ENCODE peak calls at places on chromosomes 16 and 17, in eight cellular contexts. O, N, U, A, B, M, E and X are unnamed samples.

GRCh38 chr17:46818319-46818928 is at the start of gene WNT3:
- DNase-seq in O (peak; percentile 38), N (no peak), U (no peak), A (peak; percentile 45), B (no peak), M (no peak), E (no peak), X (no peak)

GRCh38 chr17:59001158-59001814 is 105.4 kb downstream of the TRIM37 start:
- DNase-seq in O (peak; percentile 93), N (no peak), U (peak; percentile 49), A (peak; percentile 75), B (no peak), M (no peak), E (peak; percentile 55), X (peak; percentile 38)

GRCh38 chr16:14172200-14172805 is 101.2 kb downstream of the MRTFB start:
- DNase-seq in O (peak; percentile 8), N (no peak), U (peak; percentile 93), A (peak; percentile 91), B (peak; percentile 43), M (no peak), E (no peak), X (no peak)

GRCh38 chr16:84851192-84852127 is 31.7 kb downstream of the CRISPLD2 start:
- DNase-seq in O (peak; percentile 99), N (no peak), U (peak; percentile 90), A (peak; percentile 82), B (peak; percentile 49), M (no peak), E (no peak), X (no peak)

GRCh38 chr17:17264430-17264829 is 16.6 kb downstream of the COPS3 start:
- DNase-seq in O (no peak), N (no peak), U (no peak), A (no peak), B (no peak), M (no peak), E (no peak), X (no peak)

GRCh38 chr16:26129997-26130396 is 438.2 kb downstream of the HS3ST4 start:
- DNase-seq in O (no peak), N (no peak), U (no peak), A (no peak), B (no peak), M (no peak), E (no peak), X (no peak)

GRCh38 chr16:50137268-50137667 is 15.8 kb upstream of the TENT4B start:
- DNase-seq in O (no peak), N (no peak), U (no peak), A (no peak), B (no peak), M (no peak), E (no peak), X (no peak)

GRCh38 chr17:78163881-78164747 is 4.3 kb upstream of the SYNGR2 start:
- DNase-seq in O (no peak), N (no peak), U (no peak), A (no peak), B (no peak), M (no peak), E (no peak), X (no peak)

GRCh38 chr16:88432753-88433152 is 20.3 kb upstream of the ZFPM1 start:
- DNase-seq in O (no peak), N (no peak), U (no peak), A (no peak), B (no peak), M (no peak), E (no peak), X (no peak)

GRCh38 chr17:45251931-45252330 is 10.0 kb downstream of the SPATA32 start:
- DNase-seq in O (no peak), N (no peak), U (no peak), A (no peak), B (no peak), M (no peak), E (no peak), X (no peak)

GRCh38 chr17:76585649-76586593 is at the start of gene ST6GALNAC2:
- DNase-seq in O (peak; percentile 70), N (peak; percentile 82), U (peak; percentile 56), A (peak; percentile 84), B (peak; percentile 54), M (no peak), E (peak; percentile 7), X (no peak)

GRCh38 chr17:12958786-12959185 is 59.0 kb downstream of the ELAC2 start:
- DNase-seq in O (peak; percentile 65), N (no peak), U (no peak), A (no peak), B (peak; percentile 63), M (no peak), E (no peak), X (no peak)

GRCh38 chr16:180101-180920 is at the start of gene HBQ1:
- DNase-seq in O (peak; percentile 17), N (no peak), U (peak; percentile 34), A (peak; percentile 33), B (peak; percentile 53), M (no peak), E (no peak), X (no peak)

GRCh38 chr17:37213927-37214326 is 161.9 kb upstream of the C17orf78 start:
- DNase-seq in O (no peak), N (no peak), U (no peak), A (no peak), B (no peak), M (no peak), E (no peak), X (no peak)

GRCh38 chr17:81733507-81734404 is 21.7 kb downstream of the SLC25A10 start:
- DNase-seq in O (peak; percentile 82), N (peak; percentile 93), U (peak; percentile 65), A (peak; percentile 76), B (peak; percentile 96), M (peak; percentile 49), E (peak; percentile 35), X (no peak)

GRCh38 chr16:71448274-71448866 is 6.5 kb upstream of the TLE7 start:
- DNase-seq in O (no peak), N (no peak), U (no peak), A (no peak), B (no peak), M (no peak), E (no peak), X (no peak)

GRCh38 chr16:21301168-21301894 is 23.2 kb upstream of the CRYM start:
- DNase-seq in O (peak; percentile 89), N (peak; percentile 89), U (peak; percentile 68), A (peak; percentile 95), B (peak; percentile 69), M (no peak), E (no peak), X (no peak)

GRCh38 chr16:10501016-10501607 is 79.3 kb downstream of the EMP2 start:
- DNase-seq in O (no peak), N (no peak), U (no peak), A (no peak), B (no peak), M (no peak), E (no peak), X (no peak)

GRCh38 chr16:67199808-67200198 is 872 bp downstream of the ELMO3 start:
- DNase-seq in O (no peak), N (no peak), U (no peak), A (no peak), B (no peak), M (no peak), E (no peak), X (no peak)

GRCh38 chr16:3642397-3643094 is 11.9 kb upstream of the DNASE1 start:
- DNase-seq in O (peak; percentile 25), N (peak; percentile 61), U (peak; percentile 56), A (peak; percentile 84), B (no peak), M (no peak), E (no peak), X (no peak)

GRCh38 chr17:21294321-21295035 is 10.0 kb downstream of the MAP2K3 start:
- DNase-seq in O (no peak), N (no peak), U (no peak), A (no peak), B (no peak), M (no peak), E (no peak), X (no peak)

GRCh38 chr16:8686031-8686621 is 11.7 kb downstream of the ABAT start:
- DNase-seq in O (no peak), N (no peak), U (no peak), A (peak; percentile 32), B (no peak), M (peak; percentile 8), E (no peak), X (no peak)

GRCh38 chr16:68088130-68088972 is 3.2 kb downstream of the NFATC3 start:
- DNase-seq in O (no peak), N (no peak), U (no peak), A (no peak), B (no peak), M (no peak), E (no peak), X (no peak)

GRCh38 chr17:28612531-28612930 is 1.5 kb downstream of the RSKR start:
- DNase-seq in O (no peak), N (no peak), U (no peak), A (no peak), B (no peak), M (no peak), E (no peak), X (no peak)

GRCh38 chr17:21089145-21089544 is 37.6 kb upstream of the DHRS7B start:
- DNase-seq in O (peak; percentile 82), N (no peak), U (peak; percentile 76), A (peak; percentile 33), B (peak; percentile 67), M (no peak), E (no peak), X (no peak)

GRCh38 chr16:53884748-53885147 is 180.8 kb downstream of the FTO start:
- DNase-seq in O (no peak), N (no peak), U (no peak), A (no peak), B (no peak), M (no peak), E (no peak), X (no peak)

GRCh38 chr16:4936181-4936990 is 562 bp downstream of the PPL start:
- DNase-seq in O (peak; percentile 57), N (no peak), U (no peak), A (no peak), B (no peak), M (no peak), E (no peak), X (no peak)

GRCh38 chr17:65811043-65811442 is 249.6 kb upstream of the AXIN2 start:
- DNase-seq in O (no peak), N (no peak), U (no peak), A (no peak), B (no peak), M (no peak), E (no peak), X (no peak)

GRCh38 chr16:58076514-58076913 is 51.0 kb downstream of the MMP15 start:
- DNase-seq in O (no peak), N (no peak), U (no peak), A (no peak), B (no peak), M (no peak), E (no peak), X (no peak)

GRCh38 chr16:35731341-35732040 is 2272.1 kb downstream of the TP53TG3F start:
- DNase-seq in O (no peak), N (no peak), U (no peak), A (no peak), B (no peak), M (no peak), E (no peak), X (no peak)

GRCh38 chr17:63531022-63531965 is 8.1 kb downstream of the KCNH6 start:
- DNase-seq in O (no peak), N (no peak), U (no peak), A (no peak), B (no peak), M (no peak), E (no peak), X (no peak)

GRCh38 chr16:72620853-72621252 is 427.1 kb downstream of the ZFHX3 start:
- DNase-seq in O (no peak), N (no peak), U (no peak), A (no peak), B (no peak), M (no peak), E (no peak), X (no peak)

GRCh38 chr17:60845012-60845411 is 167.4 kb downstream of the BCAS3 start:
- DNase-seq in O (no peak), N (no peak), U (no peak), A (no peak), B (no peak), M (no peak), E (no peak), X (no peak)

GRCh38 chr16:48997946-48998345 is 283.7 kb downstream of the CBLN1 start:
- DNase-seq in O (no peak), N (no peak), U (no peak), A (no peak), B (no peak), M (no peak), E (no peak), X (no peak)